ENCODE peak calls at places on chromosomes 3 and 15, in ten cellular contexts. One of them, this sample, is unnamed.
A peak's percentile ranks its signal among the peaks of the same experiment; 100 is the strongest.

GRCh38 chr3:46284981-46285683 is 42.9 kb downstream of the CCR3 start:
- DNase-seq in heart left ventricle: no peak
- DNase-seq in HCT116: no peak
- DNase-seq in hepatocyte: no peak
- DNase-seq in fibroblast of lung: no peak
- DNase-seq in uterus: no peak
- DNase-seq in heart right ventricle: no peak
- DNase-seq in left ventricle myocardium inferior: peak; percentile 25
- DNase-seq in ovary: no peak
- DNase-seq in WERI-Rb-1: no peak
- DNase-seq in this sample: no peak

GRCh38 chr3:177676148-177676547 is 478.9 kb upstream of the TBL1XR1 start:
- DNase-seq in heart left ventricle: no peak
- DNase-seq in HCT116: no peak
- DNase-seq in hepatocyte: no peak
- DNase-seq in fibroblast of lung: no peak
- DNase-seq in uterus: no peak
- DNase-seq in heart right ventricle: no peak
- DNase-seq in left ventricle myocardium inferior: no peak
- DNase-seq in ovary: no peak
- DNase-seq in WERI-Rb-1: no peak
- DNase-seq in this sample: no peak

GRCh38 chr3:31958721-31959152 is 22.3 kb downstream of the OSBPL10 start:
- DNase-seq in heart left ventricle: peak; percentile 26
- DNase-seq in HCT116: no peak
- DNase-seq in hepatocyte: peak; percentile 50
- DNase-seq in fibroblast of lung: no peak
- DNase-seq in uterus: no peak
- DNase-seq in heart right ventricle: no peak
- DNase-seq in left ventricle myocardium inferior: no peak
- DNase-seq in ovary: no peak
- DNase-seq in WERI-Rb-1: no peak
- DNase-seq in this sample: no peak

GRCh38 chr15:39581501-39582285 is 814 bp downstream of the THBS1 start:
- DNase-seq in heart left ventricle: peak; percentile 53
- DNase-seq in HCT116: no peak
- DNase-seq in hepatocyte: peak; percentile 79
- DNase-seq in fibroblast of lung: peak; percentile 59
- DNase-seq in uterus: peak; percentile 64
- DNase-seq in heart right ventricle: peak; percentile 49
- DNase-seq in left ventricle myocardium inferior: peak; percentile 50
- DNase-seq in ovary: peak; percentile 72
- DNase-seq in WERI-Rb-1: peak; percentile 28
- DNase-seq in this sample: peak; percentile 72

GRCh38 chr3:181613813-181614212 is 97.9 kb upstream of the SOX2 start:
- DNase-seq in heart left ventricle: no peak
- DNase-seq in HCT116: no peak
- DNase-seq in hepatocyte: no peak
- DNase-seq in fibroblast of lung: no peak
- DNase-seq in uterus: no peak
- DNase-seq in heart right ventricle: no peak
- DNase-seq in left ventricle myocardium inferior: no peak
- DNase-seq in ovary: no peak
- DNase-seq in WERI-Rb-1: no peak
- DNase-seq in this sample: no peak

GRCh38 chr3:52374173-52374572 is 58.1 kb downstream of the DNAH1 start:
- DNase-seq in heart left ventricle: no peak
- DNase-seq in HCT116: no peak
- DNase-seq in hepatocyte: no peak
- DNase-seq in fibroblast of lung: no peak
- DNase-seq in uterus: no peak
- DNase-seq in heart right ventricle: no peak
- DNase-seq in left ventricle myocardium inferior: no peak
- DNase-seq in ovary: no peak
- DNase-seq in WERI-Rb-1: no peak
- DNase-seq in this sample: no peak

GRCh38 chr3:24406900-24407299 is 87.8 kb downstream of the THRB start:
- DNase-seq in heart left ventricle: no peak
- DNase-seq in HCT116: no peak
- DNase-seq in hepatocyte: no peak
- DNase-seq in fibroblast of lung: no peak
- DNase-seq in uterus: no peak
- DNase-seq in heart right ventricle: no peak
- DNase-seq in left ventricle myocardium inferior: no peak
- DNase-seq in ovary: no peak
- DNase-seq in WERI-Rb-1: no peak
- DNase-seq in this sample: no peak

GRCh38 chr15:48800811-48801460 is 9.9 kb downstream of the CEP152 start:
- DNase-seq in heart left ventricle: no peak
- DNase-seq in HCT116: no peak
- DNase-seq in hepatocyte: peak; percentile 28
- DNase-seq in fibroblast of lung: peak; percentile 73
- DNase-seq in uterus: no peak
- DNase-seq in heart right ventricle: no peak
- DNase-seq in left ventricle myocardium inferior: no peak
- DNase-seq in ovary: no peak
- DNase-seq in WERI-Rb-1: no peak
- DNase-seq in this sample: no peak

GRCh38 chr15:98322551-98322950 is 325.8 kb upstream of the IGF1R start:
- DNase-seq in heart left ventricle: no peak
- DNase-seq in HCT116: no peak
- DNase-seq in hepatocyte: no peak
- DNase-seq in fibroblast of lung: no peak
- DNase-seq in uterus: no peak
- DNase-seq in heart right ventricle: no peak
- DNase-seq in left ventricle myocardium inferior: no peak
- DNase-seq in ovary: no peak
- DNase-seq in WERI-Rb-1: no peak
- DNase-seq in this sample: no peak
- H3K27ac ChIP-seq in heart left ventricle: no peak overlapping the region
- H3K27ac ChIP-seq in HCT116: no peak overlapping the region
- H3K27ac ChIP-seq in hepatocyte: no peak overlapping the region
- H3K27ac ChIP-seq in fibroblast of lung: no peak overlapping the region
- H3K27ac ChIP-seq in uterus: no peak overlapping the region
- H3K27ac ChIP-seq in heart right ventricle: no peak overlapping the region
- H3K27ac ChIP-seq in left ventricle myocardium inferior: no peak overlapping the region
- H3K27ac ChIP-seq in ovary: no peak overlapping the region
- H3K27ac ChIP-seq in WERI-Rb-1: no peak overlapping the region
- H3K27ac ChIP-seq in this sample: no peak overlapping the region

GRCh38 chr15:43492266-43492665 is 690 bp downstream of the TP53BP1 start:
- DNase-seq in heart left ventricle: no peak
- DNase-seq in HCT116: no peak
- DNase-seq in hepatocyte: no peak
- DNase-seq in fibroblast of lung: no peak
- DNase-seq in uterus: no peak
- DNase-seq in heart right ventricle: no peak
- DNase-seq in left ventricle myocardium inferior: no peak
- DNase-seq in ovary: no peak
- DNase-seq in WERI-Rb-1: no peak
- DNase-seq in this sample: no peak

GRCh38 chr15:43492673-43493601 is at the start of gene TP53BP1:
- DNase-seq in heart left ventricle: peak; percentile 97
- DNase-seq in HCT116: peak; percentile 85
- DNase-seq in hepatocyte: peak; percentile 97
- DNase-seq in fibroblast of lung: peak; percentile 92
- DNase-seq in uterus: peak; percentile 94
- DNase-seq in heart right ventricle: peak; percentile 96
- DNase-seq in left ventricle myocardium inferior: peak; percentile 98
- DNase-seq in ovary: peak; percentile 96
- DNase-seq in WERI-Rb-1: peak; percentile 97
- DNase-seq in this sample: peak; percentile 99

GRCh38 chr15:43498988-43499387 is 6.0 kb upstream of the TP53BP1 start:
- DNase-seq in heart left ventricle: no peak
- DNase-seq in HCT116: no peak
- DNase-seq in hepatocyte: no peak
- DNase-seq in fibroblast of lung: no peak
- DNase-seq in uterus: no peak
- DNase-seq in heart right ventricle: no peak
- DNase-seq in left ventricle myocardium inferior: no peak
- DNase-seq in ovary: no peak
- DNase-seq in WERI-Rb-1: no peak
- DNase-seq in this sample: no peak

GRCh38 chr15:43488790-43489585 is 4.0 kb downstream of the TP53BP1 start:
- DNase-seq in heart left ventricle: no peak
- DNase-seq in HCT116: no peak
- DNase-seq in hepatocyte: no peak
- DNase-seq in fibroblast of lung: no peak
- DNase-seq in uterus: no peak
- DNase-seq in heart right ventricle: no peak
- DNase-seq in left ventricle myocardium inferior: no peak
- DNase-seq in ovary: no peak
- DNase-seq in WERI-Rb-1: no peak
- DNase-seq in this sample: no peak

DNA sequence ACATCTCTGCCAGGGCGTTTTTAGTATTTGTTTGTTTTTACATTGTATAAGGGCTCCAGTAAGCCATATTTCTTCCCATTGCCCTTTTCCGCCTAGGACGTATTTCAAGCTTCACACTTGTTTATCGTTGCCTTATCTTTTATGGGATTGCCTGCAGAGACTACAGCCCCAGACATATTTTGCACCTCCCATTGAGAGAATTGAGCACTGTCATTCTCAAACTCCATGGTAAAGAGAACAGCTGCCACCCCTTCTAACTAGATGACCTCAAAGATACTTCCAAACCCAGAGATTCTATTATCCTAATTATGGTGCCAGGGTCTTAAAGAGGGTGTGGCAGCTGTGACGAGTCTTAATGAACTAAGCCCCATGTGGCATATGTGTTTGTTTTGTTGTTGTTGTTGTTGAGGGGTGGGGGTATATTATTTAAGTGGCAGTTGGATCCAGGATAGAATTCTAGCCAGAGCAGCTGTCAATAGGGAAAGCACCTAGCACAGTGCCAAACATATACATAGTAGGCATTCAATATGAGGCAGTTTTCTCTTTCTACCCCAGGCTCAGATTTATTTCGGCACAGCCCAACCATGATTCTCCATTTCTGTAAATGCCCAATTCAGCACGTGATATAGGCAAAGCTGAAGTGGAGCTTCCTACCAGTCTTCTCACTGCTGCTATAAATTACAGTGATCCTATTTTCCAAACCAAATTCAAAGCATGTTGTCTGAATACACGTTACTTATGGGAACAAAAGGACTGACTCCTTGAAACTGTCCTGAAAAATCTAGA is 924 bp upstream of the TP53BP1 start:
- DNase-seq in heart left ventricle: no peak
- DNase-seq in HCT116: no peak
- DNase-seq in hepatocyte: no peak
- DNase-seq in fibroblast of lung: no peak
- DNase-seq in uterus: no peak
- DNase-seq in heart right ventricle: no peak
- DNase-seq in left ventricle myocardium inferior: no peak
- DNase-seq in ovary: no peak
- DNase-seq in WERI-Rb-1: no peak
- DNase-seq in this sample: no peak
- TF ChIP-seq CTCF in heart left ventricle: no peak
- TF ChIP-seq CTCF in HCT116: no peak
- TF ChIP-seq CTCF in hepatocyte: no peak
- TF ChIP-seq CTCF in fibroblast of lung: no peak
- TF ChIP-seq CTCF in uterus: no peak
- TF ChIP-seq CTCF in heart right ventricle: no peak
- TF ChIP-seq CTCF in left ventricle myocardium inferior: no peak
- TF ChIP-seq CTCF in ovary: no peak
- TF ChIP-seq CTCF in WERI-Rb-1: no peak
- TF ChIP-seq CTCF in this sample: no peak

GRCh38 chr3:179811321-179812095 is 158.7 kb downstream of the USP13 start:
- DNase-seq in heart left ventricle: peak; percentile 15
- DNase-seq in HCT116: peak; percentile 61
- DNase-seq in hepatocyte: peak; percentile 81
- DNase-seq in fibroblast of lung: peak; percentile 89
- DNase-seq in uterus: no peak
- DNase-seq in heart right ventricle: no peak
- DNase-seq in left ventricle myocardium inferior: no peak
- DNase-seq in ovary: no peak
- DNase-seq in WERI-Rb-1: peak; percentile 55
- DNase-seq in this sample: no peak

GRCh38 chr3:179806177-179806576 is 153.3 kb downstream of the USP13 start:
- DNase-seq in heart left ventricle: no peak
- DNase-seq in HCT116: no peak
- DNase-seq in hepatocyte: no peak
- DNase-seq in fibroblast of lung: peak; percentile 56
- DNase-seq in uterus: no peak
- DNase-seq in heart right ventricle: no peak
- DNase-seq in left ventricle myocardium inferior: no peak
- DNase-seq in ovary: no peak
- DNase-seq in WERI-Rb-1: no peak
- DNase-seq in this sample: no peak

GRCh38 chr3:179807588-179807987 is 154.7 kb downstream of the USP13 start:
- DNase-seq in heart left ventricle: no peak
- DNase-seq in HCT116: no peak
- DNase-seq in hepatocyte: no peak
- DNase-seq in fibroblast of lung: no peak
- DNase-seq in uterus: no peak
- DNase-seq in heart right ventricle: no peak
- DNase-seq in left ventricle myocardium inferior: no peak
- DNase-seq in ovary: no peak
- DNase-seq in WERI-Rb-1: no peak
- DNase-seq in this sample: no peak

GRCh38 chr3:179812096-179812382 is 159.2 kb downstream of the USP13 start:
- DNase-seq in heart left ventricle: no peak
- DNase-seq in HCT116: no peak
- DNase-seq in hepatocyte: no peak
- DNase-seq in fibroblast of lung: no peak
- DNase-seq in uterus: no peak
- DNase-seq in heart right ventricle: no peak
- DNase-seq in left ventricle myocardium inferior: no peak
- DNase-seq in ovary: no peak
- DNase-seq in WERI-Rb-1: no peak
- DNase-seq in this sample: no peak

DNA sequence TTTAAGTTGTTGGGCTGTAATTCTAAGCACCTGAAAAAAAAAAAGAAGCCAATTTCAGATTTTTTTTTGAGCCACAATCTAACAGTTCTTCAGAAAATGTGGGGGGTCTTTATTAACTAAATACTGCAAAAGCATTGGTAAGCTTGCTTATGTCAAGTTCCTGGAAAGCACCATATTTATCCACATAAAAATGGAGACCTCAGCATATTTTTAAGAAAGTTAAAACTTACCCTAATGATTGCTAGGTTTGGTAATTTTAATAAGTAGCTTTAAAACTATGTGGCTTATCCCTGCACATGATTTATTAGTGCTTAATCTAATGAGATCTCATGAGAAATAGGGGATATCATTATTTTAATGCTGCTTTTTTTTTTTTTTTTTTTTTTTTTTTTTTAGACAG is 156.8 kb downstream of the USP13 start:
- DNase-seq in heart left ventricle: no peak
- DNase-seq in HCT116: no peak
- DNase-seq in hepatocyte: no peak
- DNase-seq in fibroblast of lung: no peak
- DNase-seq in uterus: no peak
- DNase-seq in heart right ventricle: no peak
- DNase-seq in left ventricle myocardium inferior: no peak
- DNase-seq in ovary: no peak
- DNase-seq in WERI-Rb-1: no peak
- DNase-seq in this sample: no peak
- H3K27ac ChIP-seq in heart left ventricle: no peak overlapping the region
- H3K27ac ChIP-seq in HCT116: no peak overlapping the region
- H3K27ac ChIP-seq in hepatocyte: no peak overlapping the region
- H3K27ac ChIP-seq in fibroblast of lung: no peak overlapping the region
- H3K27ac ChIP-seq in uterus: no peak overlapping the region
- H3K27ac ChIP-seq in heart right ventricle: no peak overlapping the region
- H3K27ac ChIP-seq in left ventricle myocardium inferior: no peak overlapping the region
- H3K27ac ChIP-seq in ovary: no peak overlapping the region
- H3K27ac ChIP-seq in WERI-Rb-1: no peak overlapping the region
- H3K27ac ChIP-seq in this sample: no peak overlapping the region

GRCh38 chr3:151225040-151225975 is 22.3 kb upstream of the GPR171 start:
- DNase-seq in heart left ventricle: no peak
- DNase-seq in HCT116: no peak
- DNase-seq in hepatocyte: no peak
- DNase-seq in fibroblast of lung: no peak
- DNase-seq in uterus: no peak
- DNase-seq in heart right ventricle: no peak
- DNase-seq in left ventricle myocardium inferior: no peak
- DNase-seq in ovary: no peak
- DNase-seq in WERI-Rb-1: no peak
- DNase-seq in this sample: no peak

GRCh38 chr3:151226825-151227224 is 23.8 kb upstream of the GPR171 start:
- DNase-seq in heart left ventricle: no peak
- DNase-seq in HCT116: no peak
- DNase-seq in hepatocyte: no peak
- DNase-seq in fibroblast of lung: no peak
- DNase-seq in uterus: no peak
- DNase-seq in heart right ventricle: no peak
- DNase-seq in left ventricle myocardium inferior: no peak
- DNase-seq in ovary: no peak
- DNase-seq in WERI-Rb-1: no peak
- DNase-seq in this sample: no peak

GRCh38 chr3:151226088-151226563 is 23.1 kb upstream of the GPR171 start:
- DNase-seq in heart left ventricle: no peak
- DNase-seq in HCT116: no peak
- DNase-seq in hepatocyte: peak; percentile 44
- DNase-seq in fibroblast of lung: peak; percentile 72
- DNase-seq in uterus: no peak
- DNase-seq in heart right ventricle: no peak
- DNase-seq in left ventricle myocardium inferior: no peak
- DNase-seq in ovary: no peak
- DNase-seq in WERI-Rb-1: no peak
- DNase-seq in this sample: no peak

GRCh38 chr3:151228291-151229125 is 25.5 kb upstream of the GPR171 start:
- DNase-seq in heart left ventricle: peak; percentile 48
- DNase-seq in HCT116: no peak
- DNase-seq in hepatocyte: peak; percentile 39
- DNase-seq in fibroblast of lung: peak; percentile 39
- DNase-seq in uterus: no peak
- DNase-seq in heart right ventricle: no peak
- DNase-seq in left ventricle myocardium inferior: no peak
- DNase-seq in ovary: no peak
- DNase-seq in WERI-Rb-1: no peak
- DNase-seq in this sample: no peak

GRCh38 chr3:151227438-151228290 is 24.6 kb upstream of the GPR171 start:
- DNase-seq in heart left ventricle: peak; percentile 75
- DNase-seq in HCT116: peak; percentile 54
- DNase-seq in hepatocyte: peak; percentile 87
- DNase-seq in fibroblast of lung: peak; percentile 81
- DNase-seq in uterus: peak; percentile 78
- DNase-seq in heart right ventricle: peak; percentile 53
- DNase-seq in left ventricle myocardium inferior: peak; percentile 72
- DNase-seq in ovary: peak; percentile 72
- DNase-seq in WERI-Rb-1: peak; percentile 53
- DNase-seq in this sample: peak; percentile 14
- TF ChIP-seq CTCF in heart left ventricle: peak; percentile 94
- TF ChIP-seq CTCF in HCT116: peak; percentile 83
- TF ChIP-seq CTCF in hepatocyte: peak; percentile 98
- TF ChIP-seq CTCF in fibroblast of lung: peak; percentile 95
- TF ChIP-seq CTCF in uterus: peak; percentile 89
- TF ChIP-seq CTCF in heart right ventricle: peak; percentile 93
- TF ChIP-seq CTCF in left ventricle myocardium inferior: peak; percentile 94
- TF ChIP-seq CTCF in ovary: peak; percentile 69
- TF ChIP-seq CTCF in WERI-Rb-1: peak; percentile 84
- TF ChIP-seq CTCF in this sample: peak; percentile 88